ENCODE peak calls at places on chromosome 9, in eight cellular contexts. G, J, O, Y, T, C, Q and W are unnamed samples.

GRCh38 chr9:125493384-125493783 is 213.6 kb downstream of the MAPKAP1 start:
- DNase-seq in G (no peak), J (no peak), O (no peak), Y (no peak), T (no peak), C (no peak), Q (no peak), W (no peak)

GRCh38 chr9:100111235-100111634 is 12.2 kb downstream of the INVS start:
- DNase-seq in G (no peak), J (peak; percentile 99), O (peak; percentile 92), Y (peak; percentile 89), T (no peak), C (no peak), Q (peak; percentile 97), W (peak; percentile 32)

GRCh38 chr9:135858491-135859185 is 48.7 kb downstream of the CAMSAP1 start:
- DNase-seq in G (no peak), J (peak; percentile 13), O (no peak), Y (peak; percentile 47), T (no peak), C (no peak), Q (peak; percentile 64), W (no peak)

GRCh38 chr9:16262467-16263261 is 607.8 kb downstream of the BNC2 start:
- DNase-seq in G (no peak), J (no peak), O (no peak), Y (no peak), T (no peak), C (no peak), Q (no peak), W (no peak)

GRCh38 chr9:113963017-113963620 is 87.0 kb downstream of the ZNF618 start:
- DNase-seq in G (no peak), J (peak; percentile 65), O (no peak), Y (peak; percentile 53), T (no peak), C (peak; percentile 57), Q (peak; percentile 71), W (peak; percentile 17)

GRCh38 chr9:74044844-74045243 is 452.3 kb upstream of the RORB start:
- DNase-seq in G (no peak), J (no peak), O (no peak), Y (no peak), T (no peak), C (no peak), Q (no peak), W (no peak)

GRCh38 chr9:4334439-4334838 is 34.6 kb upstream of the GLIS3 start:
- DNase-seq in G (no peak), J (peak; percentile 16), O (peak; percentile 22), Y (peak; percentile 80), T (no peak), C (peak; percentile 83), Q (peak; percentile 67), W (peak; percentile 82)

GRCh38 chr9:70641631-70642030 is 227.2 kb upstream of the KLF9 start:
- DNase-seq in G (no peak), J (no peak), O (no peak), Y (no peak), T (no peak), C (no peak), Q (no peak), W (no peak)

GRCh38 chr9:86406366-86406765 is 52.2 kb upstream of the TUT7 start:
- DNase-seq in G (no peak), J (peak; percentile 88), O (no peak), Y (no peak), T (no peak), C (no peak), Q (peak; percentile 94), W (no peak)